ENCODE peak calls at places on chromosomes 13 and 19, in four cellular contexts. P is Peyer's patch, A is GM23338, U is non-pigmented ciliary epithelial cell. L is an unnamed sample.
A peak's percentile ranks its signal among the peaks of the same experiment; 100 is the strongest.

GRCh38 chr13:94192576-94192975 is 286.9 kb downstream of the DCT start:
- DNase-seq in P (no peak), A (peak; percentile 63), U (no peak), L (peak; percentile 2)

GRCh38 chr13:23828866-23829265 is 60.3 kb downstream of the MIPEP start:
- DNase-seq in P (no peak), A (no peak), U (peak; percentile 20), L (no peak)

GRCh38 chr13:75675421-75675820 is 39.3 kb downstream of the LMO7 start:
- DNase-seq in P (no peak), A (no peak), U (no peak), L (no peak)

GRCh38 chr13:41756198-41756885 is 204.6 kb downstream of the VWA8 start:
- DNase-seq in P (no peak), A (no peak), U (no peak), L (no peak)

GRCh38 chr19:5973376-5973775 is 4.6 kb downstream of the RANBP3 start:
- DNase-seq in P (no peak), A (no peak), U (no peak), L (no peak)

GRCh38 chr19:28785961-28786360 is 427.0 kb downstream of the UQCRFS1 start:
- DNase-seq in P (no peak), A (peak; percentile 71), U (no peak), L (no peak)

GRCh38 chr19:47257411-47258169 is 1.3 kb downstream of the CCDC9 start:
- DNase-seq in P (no peak), A (peak; percentile 92), U (no peak), L (no peak)

GRCh38 chr19:55075366-55075998 is at the start of gene EPS8L1:
- DNase-seq in P (no peak), A (peak; percentile 95), U (no peak), L (no peak)

GRCh38 chr19:7883796-7884570 is 4.3 kb upstream of the LRRC8E start:
- DNase-seq in P (no peak), A (no peak), U (no peak), L (no peak)

GRCh38 chr19:28291874-28292273 is 921.1 kb downstream of the UQCRFS1 start:
- DNase-seq in P (no peak), A (no peak), U (no peak), L (no peak)

GRCh38 chr19:11232555-11232954 is 6.9 kb upstream of the ANGPTL8 start:
- DNase-seq in P (no peak), A (no peak), U (no peak), L (no peak)

GRCh38 chr19:7868671-7869452 is 5.3 kb downstream of the PRR36 start:
- DNase-seq in P (peak; percentile 71), A (peak; percentile 97), U (no peak), L (peak; percentile 96)

GRCh38 chr13:105961438-105961837 is 574.0 kb downstream of the EFNB2 start:
- DNase-seq in P (no peak), A (no peak), U (no peak), L (no peak)

GRCh38 chr13:43326100-43326499 is 302.7 kb downstream of the DNAJC15 start:
- DNase-seq in P (no peak), A (no peak), U (no peak), L (no peak)

GRCh38 chr13:109787135-109787954 is 962 bp upstream of the IRS2 start:
- DNase-seq in P (no peak), A (peak; percentile 74), U (no peak), L (no peak)

GRCh38 chr19:19447536-19448237 is 42.2 kb downstream of the GATAD2A start:
- DNase-seq in P (no peak), A (no peak), U (no peak), L (no peak)

GRCh38 chr19:58021541-58022282 is 12.1 kb upstream of the ZSCAN1 start:
- DNase-seq in P (peak; percentile 25), A (peak; percentile 98), U (no peak), L (no peak)

GRCh38 chr13:39881887-39882286 is 226.4 kb downstream of the COG6 start:
- DNase-seq in P (no peak), A (no peak), U (no peak), L (no peak)

GRCh38 chr13:80337011-80337688 is 3.8 kb downstream of the SPRY2 start:
- DNase-seq in P (no peak), A (no peak), U (no peak), L (no peak)

GRCh38 chr19:51602189-51602854 is 27.9 kb downstream of the SIGLEC5 start:
- DNase-seq in P (no peak), A (peak; percentile 43), U (no peak), L (no peak)

GRCh38 chr19:54644056-54644455 is 13.8 kb downstream of the LILRB1 start:
- DNase-seq in P (no peak), A (no peak), U (no peak), L (no peak)

GRCh38 chr13:21318891-21319532 is 140.1 kb downstream of the ZDHHC20 start:
- DNase-seq in P (no peak), A (peak; percentile 47), U (no peak), L (no peak)

GRCh38 chr19:3725640-3726310 is 17.6 kb downstream of the TJP3 start:
- DNase-seq in P (no peak), A (peak; percentile 86), U (no peak), L (no peak)

GRCh38 chr13:65036999-65037398 is 2193.1 kb downstream of the PCDH9 start:
- DNase-seq in P (no peak), A (no peak), U (no peak), L (no peak)

GRCh38 chr19:7912697-7913564 is 1.7 kb upstream of the TGFBR3L start:
- DNase-seq in P (no peak), A (no peak), U (no peak), L (no peak)

GRCh38 chr13:30222253-30222652 is 85.1 kb downstream of the KATNAL1 start:
- DNase-seq in P (no peak), A (no peak), U (no peak), L (no peak)

GRCh38 chr19:41330476-41330875 is 20.5 kb downstream of the CCDC97 start:
- DNase-seq in P (no peak), A (no peak), U (no peak), L (no peak)

GRCh38 chr19:54905908-54906511 is at the start of gene NCR1:
- DNase-seq in P (no peak), A (peak; percentile 27), U (no peak), L (no peak)

GRCh38 chr19:45553464-45553863 is 31.1 kb downstream of the OPA3 start:
- DNase-seq in P (no peak), A (peak; percentile 92), U (no peak), L (no peak)

GRCh38 chr19:46371371-46371901 is 24.5 kb downstream of the PPP5C start:
- DNase-seq in P (no peak), A (peak; percentile 21), U (no peak), L (no peak)

GRCh38 chr13:104650426-104650825 is 1584.2 kb upstream of the SLC10A2 start:
- DNase-seq in P (no peak), A (no peak), U (no peak), L (no peak)

GRCh38 chr13:109985871-109986270 is 199.5 kb upstream of the IRS2 start:
- DNase-seq in P (no peak), A (no peak), U (no peak), L (no peak)

GRCh38 chr19:51001495-51001894 is at the start of gene KLK8:
- DNase-seq in P (no peak), A (peak; percentile 34), U (no peak), L (no peak)

GRCh38 chr13:111051656-111052232 is 63.4 kb upstream of the ARHGEF7 start:
- DNase-seq in P (no peak), A (no peak), U (no peak), L (no peak)

GRCh38 chr19:31102674-31103073 is 246.6 kb downstream of the TSHZ3 start:
- DNase-seq in P (no peak), A (no peak), U (no peak), L (no peak)

GRCh38 chr19:4390862-4391693 is 9.3 kb downstream of the SH3GL1 start:
- DNase-seq in P (no peak), A (no peak), U (no peak), L (no peak)

GRCh38 chr13:109628251-109628699 is 158.1 kb downstream of the IRS2 start:
- DNase-seq in P (no peak), A (no peak), U (peak; percentile 56), L (no peak)

L was measured in GM12891.